ENCODE peak calls at places on chromosomes 12 and 14, in six cellular contexts. C is BJ, N is NCI-H2081 treated with DMSO at 0.1 percent for 48 hours, P is SW480, D is H4, A is HFF-Myc. U is an unnamed sample.

GRCh38 chr12:128449146-128449894 is 182.3 kb downstream of the TMEM132C start:
- DNase-seq in C (no peak), N (no peak), P (peak), D (no peak), A (no peak), U (no peak)

GRCh38 chr12:132176920-132177551 is 32.8 kb downstream of the NOC4L start:
- DNase-seq in C (no peak), N (no peak), P (no peak), D (no peak), A (no peak), U (no peak)

GRCh38 chr14:81427348-81428058 is 27.4 kb upstream of the STON2 start:
- DNase-seq in C (no peak), N (no peak), P (peak), D (peak), A (no peak), U (no peak)

GRCh38 chr14:20539906-20540305 is 20.9 kb downstream of the RNASE9 start:
- DNase-seq in C (no peak), N (no peak), P (no peak), D (no peak), A (no peak), U (no peak)

GRCh38 chr14:75393794-75394193 is 34.0 kb upstream of the JDP2 start:
- DNase-seq in C (no peak), N (no peak), P (no peak), D (no peak), A (no peak), U (no peak)

GRCh38 chr12:88185988-88186387 is 43.9 kb downstream of the TMTC3 start:
- DNase-seq in C (no peak), N (no peak), P (peak), D (no peak), A (peak), U (no peak)

GRCh38 chr12:57519758-57520007 is 631 bp downstream of the DDIT3 start:
- DNase-seq in C (no peak), N (no peak), P (no peak), D (no peak), A (no peak), U (peak)

GRCh38 chr12:1767407-1768090 is 52.8 kb upstream of the LRTM2 start:
- DNase-seq in C (no peak), N (no peak), P (no peak), D (no peak), A (no peak), U (no peak)

GRCh38 chr14:104441275-104442106 is 138.1 kb upstream of the C14orf180 start:
- DNase-seq in C (no peak), N (no peak), P (no peak), D (no peak), A (no peak), U (no peak)

GRCh38 chr14:21107360-21107781 is 6.5 kb downstream of the TMEM253 start:
- DNase-seq in C (no peak), N (no peak), P (no peak), D (no peak), A (no peak), U (no peak)

GRCh38 chr12:52244615-52244994 is 11.6 kb downstream of the KRT7 start:
- DNase-seq in C (no peak), N (no peak), P (no peak), D (no peak), A (no peak), U (no peak)

GRCh38 chr12:132477009-132477702 is 12.8 kb upstream of the FBRSL1 start:
- DNase-seq in C (no peak), N (no peak), P (no peak), D (no peak), A (peak), U (no peak)

GRCh38 chr12:54463034-54463433 is 10.4 kb downstream of the GTSF1 start:
- DNase-seq in C (peak), N (no peak), P (no peak), D (peak), A (no peak), U (no peak)

GRCh38 chr12:88922816-88923215 is 342.5 kb upstream of the KITLG start:
- DNase-seq in C (no peak), N (no peak), P (no peak), D (no peak), A (no peak), U (no peak)

GRCh38 chr12:50845021-50845647 is 2.4 kb downstream of the TMPRSS12 start:
- DNase-seq in C (no peak), N (no peak), P (no peak), D (no peak), A (no peak), U (no peak)

GRCh38 chr12:86170051-86170450 is 86.1 kb downstream of the MGAT4C start:
- DNase-seq in C (no peak), N (no peak), P (no peak), D (no peak), A (no peak), U (no peak)

GRCh38 chr12:4212845-4213244 is 60.7 kb upstream of the CCND2 start:
- DNase-seq in C (no peak), N (no peak), P (no peak), D (no peak), A (no peak), U (no peak)

GRCh38 chr14:88614218-88614907 is 51.5 kb downstream of the ZC3H14 start:
- DNase-seq in C (peak), N (no peak), P (no peak), D (no peak), A (no peak), U (no peak)

U was measured in naive thymus-derived CD8-positive, alpha-beta T cell.